ENCODE peak calls at places on chromosomes 3 and 15, in six cellular contexts. A is WERI-Rb-1, L is HFF-Myc, S is coronary artery, U is colonic mucosa, O is body of pancreas. J is an unnamed sample.

GRCh38 chr3:31823184-31823583 is 157.9 kb downstream of the OSBPL10 start:
- DNase-seq in A (no peak), S (no peak), O (no peak), L (no peak), U (no peak), J (no peak)

GRCh38 chr15:27059610-27060202 is 88.7 kb downstream of the GABRG3 start:
- DNase-seq in O (peak), L (peak), U (peak), S (no peak), A (peak), J (peak)

GRCh38 chr3:170977911-170978310 is 48.6 kb downstream of the SLC2A2 start:
- DNase-seq in A (no peak), U (no peak), L (no peak), O (no peak), S (no peak), J (peak)

GRCh38 chr3:53819163-53819868 is 26.9 kb downstream of the CHDH start:
- DNase-seq in O (no peak), U (no peak), L (no peak), S (peak), A (no peak), J (no peak)

GRCh38 chr3:48024401-48024800 is 8.2 kb upstream of the MAP4 start:
- DNase-seq in U (no peak), O (no peak), L (no peak), S (no peak), A (no peak), J (no peak)

GRCh38 chr3:183991403-183991802 is 26.3 kb downstream of the ABCC5 start:
- DNase-seq in S (no peak), L (no peak), O (no peak), A (no peak), U (no peak), J (no peak)

GRCh38 chr15:63999177-63999576 is 47.1 kb downstream of the DAPK2 start:
- DNase-seq in A (no peak), L (no peak), U (no peak), S (no peak), O (no peak), J (no peak)

GRCh38 chr15:31758126-31758525 is 272.2 kb upstream of the CHRNA7 start:
- DNase-seq in L (no peak), U (peak), O (peak), A (no peak), S (no peak), J (no peak)

GRCh38 chr3:12681586-12682371 is 17.9 kb upstream of the RAF1 start:
- DNase-seq in S (no peak), L (no peak), A (no peak), U (no peak), O (no peak), J (no peak)

GRCh38 chr3:189168711-189169110 is 3.1 kb upstream of the TPRG1 start:
- DNase-seq in A (no peak), U (no peak), O (no peak), L (no peak), S (no peak), J (no peak)

GRCh38 chr3:33437556-33438283 is 2.5 kb downstream of the UBP1 start:
- DNase-seq in L (no peak), S (no peak), U (peak), A (no peak), O (peak), J (peak)

GRCh38 chr3:64188810-64189560 is 36.3 kb downstream of the PRICKLE2 start:
- DNase-seq in A (no peak), U (no peak), L (peak), O (peak), S (no peak), J (no peak)

GRCh38 chr3:150454622-150455021 is 46.5 kb downstream of the TSC22D2 start:
- DNase-seq in L (no peak), O (no peak), S (no peak), U (no peak), A (no peak), J (no peak)
- H3K4me3 ChIP-seq in L (no peak), O (no peak), S (no peak), U (no peak), A (no peak), J (no peak)

GRCh38 chr3:128491071-128491899 is 1.7 kb downstream of the GATA2 start:
- DNase-seq in A (no peak), O (peak), U (no peak), S (peak), L (no peak), J (peak)
- H3K4me3 ChIP-seq in A (no peak), O (peak), U (no peak), S (peak), L (peak), J (no peak)

GRCh38 chr3:14602804-14603644 is 48.5 kb upstream of the CCDC174 start:
- DNase-seq in S (no peak), U (no peak), O (peak), L (no peak), A (peak), J (peak)

GRCh38 chr3:14600856-14601610 is 50.5 kb upstream of the CCDC174 start:
- DNase-seq in O (no peak), L (no peak), S (no peak), U (no peak), A (no peak), J (peak)

GRCh38 chr3:14600075-14600474 is 51.5 kb upstream of the CCDC174 start:
- DNase-seq in U (no peak), O (no peak), S (no peak), L (no peak), A (no peak), J (no peak)

GRCh38 chr3:14601692-14602005 is 49.9 kb upstream of the CCDC174 start:
- DNase-seq in U (no peak), S (no peak), O (no peak), L (no peak), A (no peak), J (no peak)

GRCh38 chr3:14602006-14602803 is 49.4 kb upstream of the CCDC174 start:
- DNase-seq in U (no peak), A (peak), O (no peak), L (no peak), S (no peak), J (peak)
- H3K4me3 ChIP-seq in U (no peak), A (peak), O (no peak), L (no peak), S (peak), J (peak)

GRCh38 chr3:58214484-58215316 is 3.9 kb upstream of the DNASE1L3 start:
- DNase-seq in L (no peak), U (no peak), O (peak), S (peak), A (no peak), J (no peak)

GRCh38 chr3:58209933-58210332 is 839 bp downstream of the DNASE1L3 start:
- DNase-seq in O (no peak), A (no peak), U (no peak), L (no peak), S (no peak), J (no peak)

GRCh38 chr3:58206406-58207011 is 4.3 kb downstream of the DNASE1L3 start:
- DNase-seq in O (no peak), S (peak), U (no peak), A (no peak), L (no peak), J (no peak)

GRCh38 chr3:58207954-58208353 is 2.8 kb downstream of the DNASE1L3 start:
- DNase-seq in A (no peak), S (peak), U (no peak), O (no peak), L (no peak), J (no peak)

GRCh38 chr3:58210761-58211477 is at the start of gene DNASE1L3:
- DNase-seq in A (no peak), S (peak), O (no peak), U (no peak), L (no peak), J (no peak)
- H3K4me3 ChIP-seq in A (no peak), S (peak), O (no peak), U (no peak), L (no peak), J (no peak)

DNA sequence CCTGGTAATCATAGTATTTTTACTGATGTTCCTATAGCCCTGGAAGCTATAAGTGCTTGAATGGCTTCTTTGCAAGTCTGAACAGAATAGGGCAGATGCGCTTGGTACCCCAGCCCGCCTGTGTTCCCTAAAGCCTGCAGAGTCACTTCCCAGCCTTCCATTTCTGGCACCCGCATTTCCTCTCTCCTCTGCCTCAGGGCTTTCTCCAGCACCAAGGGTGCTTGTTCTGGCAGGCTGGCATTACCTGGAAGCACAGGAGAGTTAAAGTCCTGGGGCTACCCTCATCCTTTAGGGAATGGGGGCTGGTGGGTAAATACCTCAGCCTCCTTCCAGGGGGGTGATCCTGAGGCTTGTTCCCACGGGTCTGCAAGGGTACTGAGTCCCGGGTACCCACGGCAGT is 7.4 kb upstream of the CHRNA3 start:
- DNase-seq in S (no peak), O (no peak), L (no peak), U (no peak), A (no peak), J (no peak)
- H3K4me3 ChIP-seq in S (no peak), O (no peak), L (no peak), U (no peak), A (no peak), J (no peak)

J was measured in H7.